ENCODE peak calls at places on chromosomes 3 and 15, in eight cellular contexts. R, J, V, I, H, X, M and Z are unnamed samples.

GRCh38 chr3:37855363-37855970 is 6.2 kb upstream of the CTDSPL start:
- DNase-seq in V (peak; percentile 66), X (peak; percentile 57), H (peak; percentile 90), R (peak; percentile 61), I (peak; percentile 85), J (peak; percentile 65), M (peak; percentile 41), Z (peak; percentile 82)

GRCh38 chr15:58980351-58980939 is 7.0 kb upstream of the RNF111 start:
- DNase-seq in M (peak; percentile 32), X (peak; percentile 60), R (no peak), V (no peak), J (peak; percentile 81), H (no peak), I (peak; percentile 40), Z (peak; percentile 64)

GRCh38 chr15:62888628-62889027 is 153.9 kb upstream of the TPM1 start:
- DNase-seq in I (no peak), X (no peak), H (no peak), M (no peak), V (no peak), R (no peak), J (no peak), Z (no peak)

GRCh38 chr3:12579456-12579855 is 22.6 kb downstream of the MKRN2 start:
- DNase-seq in M (no peak), J (no peak), H (no peak), I (no peak), V (no peak), X (no peak), R (no peak), Z (no peak)

GRCh38 chr3:23761440-23761896 is 44.3 kb upstream of the UBE2E1 start:
- DNase-seq in R (no peak), J (peak; percentile 8), V (no peak), I (peak; percentile 30), M (peak; percentile 44), H (no peak), X (peak; percentile 63), Z (peak; percentile 74)

GRCh38 chr3:79361748-79362378 is 405.9 kb downstream of the ROBO1 start:
- DNase-seq in I (peak; percentile 14), X (peak; percentile 58), R (no peak), V (no peak), H (no peak), J (peak; percentile 10), M (peak; percentile 0), Z (peak; percentile 73)

GRCh38 chr15:98896002-98896721 is 111.4 kb downstream of the PGPEP1L start:
- DNase-seq in X (no peak), R (no peak), I (no peak), H (no peak), J (no peak), M (no peak), V (no peak), Z (peak; percentile 71)

GRCh38 chr15:94403246-94403824 is 172.0 kb downstream of the MCTP2 start:
- DNase-seq in J (no peak), R (no peak), X (peak; percentile 56), I (no peak), H (no peak), V (no peak), M (no peak), Z (no peak)

GRCh38 chr15:70248116-70249025 is 150.7 kb upstream of the TLE3 start:
- DNase-seq in M (no peak), X (peak; percentile 70), H (peak; percentile 48), V (no peak), I (no peak), J (no peak), R (no peak), Z (peak; percentile 9)

GRCh38 chr3:68988740-68989139 is 24.7 kb downstream of the EOGT start:
- DNase-seq in X (no peak), J (no peak), R (no peak), V (no peak), I (no peak), H (no peak), M (no peak), Z (no peak)

GRCh38 chr3:150130404-150131100 is 159.9 kb upstream of the PFN2 start:
- DNase-seq in X (no peak), I (no peak), M (no peak), H (no peak), J (no peak), V (no peak), R (no peak), Z (peak; percentile 13)

GRCh38 chr15:40197434-40197833 is 36.6 kb downstream of the BUB1B start:
- DNase-seq in V (no peak), H (no peak), I (no peak), J (peak; percentile 25), M (no peak), X (no peak), R (no peak), Z (no peak)

GRCh38 chr15:90949979-90950675 is 4.6 kb upstream of the RCCD1 start:
- DNase-seq in X (no peak), R (no peak), J (no peak), V (no peak), H (no peak), I (no peak), M (no peak), Z (no peak)

GRCh38 chr3:119901148-119901547 is 119.2 kb downstream of the NR1I2 start:
- DNase-seq in M (no peak), X (no peak), J (no peak), I (no peak), H (no peak), V (no peak), R (no peak), Z (no peak)

GRCh38 chr15:50884583-50884982 is 23.9 kb upstream of the AP4E1 start:
- DNase-seq in V (no peak), J (no peak), H (no peak), I (no peak), R (no peak), M (no peak), X (no peak), Z (no peak)

GRCh38 chr3:58898513-58898912 is 151.3 kb downstream of the CFAP20DC start:
- DNase-seq in R (no peak), I (no peak), H (no peak), M (no peak), V (no peak), J (peak; percentile 3), X (no peak), Z (no peak)

GRCh38 chr3:58899159-58899952 is 150.5 kb downstream of the CFAP20DC start:
- DNase-seq in V (no peak), H (peak; percentile 64), M (no peak), R (no peak), X (no peak), J (peak; percentile 63), I (peak; percentile 82), Z (peak; percentile 59)

GRCh38 chr3:58899953-58900298 is 149.9 kb downstream of the CFAP20DC start:
- DNase-seq in X (no peak), R (no peak), H (no peak), V (no peak), I (peak; percentile 32), M (no peak), J (no peak), Z (no peak)

DNA sequence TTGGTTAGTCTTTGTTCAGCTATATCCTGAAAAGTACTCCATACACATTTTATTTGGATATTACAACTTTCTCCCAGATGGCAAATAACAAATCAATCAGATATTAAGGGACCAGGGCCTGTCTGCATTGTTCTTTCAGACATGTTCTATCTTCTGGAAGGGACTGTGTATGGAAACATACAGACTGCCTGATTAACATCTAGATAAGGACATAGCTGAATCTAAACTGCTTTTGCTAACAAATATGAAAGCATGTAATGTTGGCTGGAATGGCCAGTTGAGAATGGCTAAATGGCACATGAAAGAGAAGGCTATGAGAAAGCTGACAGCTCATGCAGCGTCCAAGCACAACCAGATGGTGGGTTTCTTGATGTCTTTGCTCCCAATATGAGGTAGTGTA is 149.5 kb downstream of the CFAP20DC start:
- DNase-seq in J (no peak), V (no peak), H (no peak), R (no peak), I (peak; percentile 2), X (no peak), M (no peak), Z (no peak)
- H3K9me3 ChIP-seq in J (no peaks in the 10 kb centered on the region), V (no peaks in the 10 kb centered on the region), H (no peaks in the 10 kb centered on the region), R (no peaks in the 10 kb centered on the region), I (no peaks in the 10 kb centered on the region), X (no peaks in the 10 kb centered on the region), M (no peaks in the 10 kb centered on the region), Z (no peaks in the 10 kb centered on the region)

DNA sequence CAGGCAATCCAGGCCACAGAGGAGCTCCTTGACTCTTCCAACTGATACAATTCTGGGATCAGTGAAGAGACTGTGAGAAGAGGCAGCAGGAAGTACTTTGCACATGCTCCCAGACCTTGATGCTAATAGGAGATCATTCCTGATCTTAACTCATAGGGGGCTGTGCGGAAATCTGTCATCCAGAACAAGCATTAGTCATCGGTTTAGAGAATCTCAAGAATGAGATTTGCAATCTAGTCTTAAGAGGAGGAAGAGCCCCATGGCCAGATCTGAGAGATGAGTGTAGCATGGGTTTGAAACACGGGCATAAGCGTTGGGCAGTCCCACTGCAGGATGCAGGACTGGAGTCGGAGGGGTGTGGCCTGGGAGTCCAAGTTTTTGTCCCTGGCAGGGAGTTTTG is 1081.1 kb downstream of the NAALADL2 start:
- DNase-seq in J (no peak), M (no peak), R (no peak), I (no peak), H (no peak), V (no peak), X (peak; percentile 16), Z (no peak)
- H3K9me3 ChIP-seq in J (peaks cover 12% of the 10 kb centered on the region), M (no peaks in the 10 kb centered on the region), R (no peaks in the 10 kb centered on the region), I (peaks cover 1% of the 10 kb centered on the region), H (no peaks in the 10 kb centered on the region), V (peaks cover 5% of the 10 kb centered on the region), X (peaks cover 1% of the 10 kb centered on the region), Z (no peaks in the 10 kb centered on the region)

GRCh38 chr3:26347150-26347549 is 275.4 kb upstream of the LRRC3B start:
- DNase-seq in X (no peak), I (no peak), M (no peak), J (no peak), V (no peak), H (peak; percentile 49), R (no peak), Z (no peak)

GRCh38 chr3:26350853-26351252 is 271.7 kb upstream of the LRRC3B start:
- DNase-seq in M (no peak), R (no peak), J (no peak), X (no peak), I (no peak), H (no peak), V (no peak), Z (no peak)

DNA sequence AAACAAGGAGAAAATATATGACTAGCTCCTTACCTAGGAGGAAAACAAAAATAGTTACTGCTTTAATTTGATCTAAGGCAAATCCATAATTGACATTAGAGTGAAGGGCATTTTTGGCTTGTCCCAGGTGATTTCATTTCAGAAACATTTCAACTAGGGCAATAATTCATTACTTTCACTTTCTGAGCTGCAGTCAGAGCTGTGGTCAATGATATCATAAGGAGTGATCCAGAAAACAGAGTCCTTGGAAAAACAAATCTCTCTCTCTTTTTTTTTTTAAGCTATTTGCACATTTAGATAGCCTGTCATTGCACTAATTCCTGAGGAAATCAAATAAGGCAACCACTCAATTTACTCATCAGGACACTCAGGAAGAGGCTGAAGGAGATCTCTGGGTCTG is 269.5 kb upstream of the LRRC3B start:
- DNase-seq in J (no peak), X (no peak), M (no peak), H (no peak), R (no peak), V (no peak), I (no peak), Z (no peak)
- H3K9me3 ChIP-seq in J (peaks cover 5% of the 10 kb centered on the region), X (peaks cover 18% of the 10 kb centered on the region), M (peaks cover 3% of the 10 kb centered on the region), H (no peaks in the 10 kb centered on the region), R (no peaks in the 10 kb centered on the region), V (peaks cover 4% of the 10 kb centered on the region), I (no peaks in the 10 kb centered on the region), Z (no peaks in the 10 kb centered on the region)

DNA sequence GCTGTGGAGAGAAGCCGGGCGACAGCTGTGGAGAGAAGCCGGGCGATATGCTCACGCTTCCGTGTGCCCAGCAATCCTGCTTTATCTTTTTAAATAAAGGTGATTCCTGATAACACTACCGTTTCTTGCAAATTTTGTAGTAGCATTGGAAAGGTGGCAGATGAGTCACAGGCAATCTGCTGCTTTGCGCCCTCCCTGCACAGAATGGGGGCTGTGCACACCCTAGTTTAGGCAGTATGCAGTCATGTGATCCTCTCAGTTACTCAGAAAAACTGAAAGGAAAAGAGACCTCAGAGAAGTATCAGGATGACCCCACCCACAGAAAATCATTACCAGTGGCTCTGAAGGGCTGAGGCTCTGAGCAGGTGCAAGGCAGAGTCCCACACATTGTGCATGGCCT is 24.9 kb upstream of the TMCC1 start:
- DNase-seq in X (no peak), V (no peak), R (no peak), J (no peak), I (no peak), M (no peak), H (no peak), Z (no peak)
- H3K9me3 ChIP-seq in X (peaks cover 27% of the 10 kb centered on the region), V (peaks cover 34% of the 10 kb centered on the region), R (peaks cover 8% of the 10 kb centered on the region), J (peaks cover 31% of the 10 kb centered on the region), I (peaks cover 3% of the 10 kb centered on the region), M (peaks cover 26% of the 10 kb centered on the region), H (peaks cover 26% of the 10 kb centered on the region), Z (no peaks in the 10 kb centered on the region)